ENCODE peak calls at places on chromosomes 3 and 15, in seven cellular contexts. R is HCT116, M is fibroblast of lung, J is pancreas, G is GM12865, T is endothelial cell of umbilical vein, D is upper lobe of right lung. F is an unnamed sample.

GRCh38 chr3:1010228-1010627 is 82.6 kb upstream of the CNTN6 start:
- DNase-seq in R (no peak), M (no peak), J (no peak), G (no peak), T (no peak), D (no peak), F (no peak)

GRCh38 chr15:42107483-42107882 is 13.1 kb upstream of the PLA2G4D start:
- DNase-seq in R (no peak), M (peak), J (no peak), G (peak), T (no peak), D (no peak), F (no peak)

GRCh38 chr15:96330064-96330449 is 443 bp upstream of the NR2F2 start:
- DNase-seq in R (peak), M (peak), J (no peak), G (no peak), T (peak), D (no peak), F (peak)

GRCh38 chr3:197520311-197521276 is 35.2 kb downstream of the BDH1 start:
- DNase-seq in R (no peak), M (peak), J (peak), G (no peak), T (no peak), D (peak), F (peak)

GRCh38 chr15:88865498-88866099 is 29.7 kb downstream of the HAPLN3 start:
- DNase-seq in R (no peak), M (peak), J (no peak), G (no peak), T (peak), D (no peak), F (peak)

GRCh38 chr15:77031376-77032050 is 36.6 kb downstream of the PSTPIP1 start:
- DNase-seq in R (no peak), M (no peak), J (peak), G (peak), T (no peak), D (peak), F (no peak)

GRCh38 chr3:12753275-12754028 is 5.6 kb downstream of the TMEM40 start:
- DNase-seq in R (peak), M (no peak), J (no peak), G (no peak), T (no peak), D (no peak), F (no peak)

GRCh38 chr3:127784865-127785710 is 37.2 kb downstream of the MGLL start:
- DNase-seq in R (no peak), M (no peak), J (no peak), G (no peak), T (no peak), D (peak), F (no peak)

GRCh38 chr15:85751731-85752421 is 42.8 kb downstream of the KLHL25 start:
- DNase-seq in R (no peak), M (no peak), J (peak), G (no peak), T (no peak), D (no peak), F (no peak)

GRCh38 chr15:100039994-100040393 is 301.8 kb downstream of the ADAMTS17 start:
- DNase-seq in R (no peak), M (no peak), J (no peak), G (no peak), T (no peak), D (no peak), F (no peak)

GRCh38 chr3:45988804-45989203 is 6.8 kb downstream of the FYCO1 start:
- DNase-seq in R (peak), M (peak), J (no peak), G (no peak), T (peak), D (no peak), F (peak)

GRCh38 chr3:142888099-142888483 is 792 bp downstream of the PCOLCE2 start:
- DNase-seq in R (peak), M (no peak), J (no peak), G (no peak), T (peak), D (no peak), F (peak)

GRCh38 chr3:57958642-57959406 is 49.4 kb upstream of the FLNB start:
- DNase-seq in R (no peak), M (peak), J (no peak), G (no peak), T (peak), D (no peak), F (peak)

GRCh38 chr3:119597548-119598288 is at the start of gene PLA1A:
- DNase-seq in R (no peak), M (no peak), J (no peak), G (peak), T (peak), D (no peak), F (peak)

GRCh38 chr15:49895337-49896223 is 223.5 kb downstream of the ATP8B4 start:
- DNase-seq in R (no peak), M (peak), J (no peak), G (no peak), T (no peak), D (no peak), F (peak)

GRCh38 chr3:149494022-149494758 is 19.7 kb downstream of the TM4SF4 start:
- DNase-seq in R (peak), M (peak), J (peak), G (peak), T (peak), D (peak), F (peak)

GRCh38 chr15:90871097-90871715 is 2.8 kb downstream of the FURIN start:
- DNase-seq in R (no peak), M (peak), J (no peak), G (peak), T (no peak), D (peak), F (peak)

GRCh38 chr3:57221883-57222282 is 5.6 kb upstream of the APPL1 start:
- DNase-seq in R (no peak), M (peak), J (no peak), G (no peak), T (peak), D (no peak), F (peak)

GRCh38 chr3:48661501-48662139 is 1.1 kb downstream of the CELSR3 start:
- DNase-seq in R (no peak), M (peak), J (peak), G (peak), T (peak), D (peak), F (peak)

GRCh38 chr3:151552589-151552988 is 91.7 kb upstream of the IGSF10 start:
- DNase-seq in R (no peak), M (peak), J (no peak), G (no peak), T (no peak), D (no peak), F (peak)

GRCh38 chr15:72227192-72227586 is 3.8 kb downstream of the PKM start:
- DNase-seq in R (peak), M (peak), J (no peak), G (peak), T (peak), D (no peak), F (peak)

GRCh38 chr3:143004823-143005222 is 3.5 kb downstream of the U2SURP start:
- DNase-seq in R (no peak), M (no peak), J (no peak), G (no peak), T (no peak), D (no peak), F (no peak)

GRCh38 chr3:48695113-48695753 is 9.5 kb upstream of the NCKIPSD start:
- DNase-seq in R (no peak), M (peak), J (no peak), G (no peak), T (peak), D (peak), F (peak)

GRCh38 chr3:105352976-105353375 is 13.7 kb upstream of the ALCAM start:
- DNase-seq in R (no peak), M (peak), J (no peak), G (no peak), T (no peak), D (no peak), F (peak)

DNA sequence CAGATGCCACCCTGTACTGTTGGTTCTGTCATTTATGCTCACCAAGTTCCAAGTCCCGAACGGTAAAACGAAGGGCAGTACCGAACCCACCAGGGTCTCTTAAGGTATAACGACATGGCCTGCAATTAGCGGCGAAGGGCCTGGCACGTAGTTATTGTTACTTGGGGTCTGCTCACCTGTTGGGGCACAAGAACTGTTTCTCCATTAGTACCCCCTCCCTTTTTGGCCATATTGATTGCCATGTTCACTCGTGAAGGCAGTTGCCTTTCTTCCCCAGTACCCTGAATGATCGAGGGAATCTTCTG is 435 bp downstream of the IL17RB start:
- DNase-seq in R (no peak), M (no peak), J (no peak), G (no peak), T (no peak), D (no peak), F (no peak)
- H3K4me3 ChIP-seq in R (peak), M (peak), J (peak), G (peak), T (no peak), D (peak), F (no peak)

DNA sequence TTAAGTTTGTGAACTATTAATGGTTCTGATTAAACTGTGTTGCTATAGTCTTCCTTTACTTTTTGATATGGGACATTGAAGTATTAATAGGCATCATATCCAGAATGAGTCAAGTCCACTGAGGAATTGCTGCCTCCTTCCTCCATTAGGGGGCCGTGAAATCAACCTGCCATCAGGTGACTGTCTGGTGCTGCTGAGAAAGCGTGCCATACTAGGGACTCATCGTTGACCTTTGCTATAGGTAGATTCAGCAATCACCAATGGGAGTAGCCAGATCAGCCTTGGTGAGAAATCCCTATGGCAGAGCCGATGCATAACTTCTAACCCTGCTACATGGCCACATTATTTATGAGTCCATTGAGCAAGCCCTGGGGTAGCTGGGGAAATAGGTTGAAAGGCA is 30.1 kb upstream of the SLC28A2 start:
- DNase-seq in R (no peak), M (no peak), J (no peak), G (no peak), T (no peak), D (no peak), F (no peak)
- TF ChIP-seq CTCF in R (peak), M (no peak), J (no peak), G (no peak), T (no peak), D (no peak), F (no peak)

GRCh38 chr3:172209333-172210321 is 170.2 kb downstream of the FNDC3B start:
- DNase-seq in R (no peak), M (peak), J (peak), G (no peak), T (no peak), D (no peak), F (no peak)
- H3K4me3 ChIP-seq in R (no peak), M (no peak), J (no peak), G (no peak), T (no peak), D (no peak), F (no peak)

DNA sequence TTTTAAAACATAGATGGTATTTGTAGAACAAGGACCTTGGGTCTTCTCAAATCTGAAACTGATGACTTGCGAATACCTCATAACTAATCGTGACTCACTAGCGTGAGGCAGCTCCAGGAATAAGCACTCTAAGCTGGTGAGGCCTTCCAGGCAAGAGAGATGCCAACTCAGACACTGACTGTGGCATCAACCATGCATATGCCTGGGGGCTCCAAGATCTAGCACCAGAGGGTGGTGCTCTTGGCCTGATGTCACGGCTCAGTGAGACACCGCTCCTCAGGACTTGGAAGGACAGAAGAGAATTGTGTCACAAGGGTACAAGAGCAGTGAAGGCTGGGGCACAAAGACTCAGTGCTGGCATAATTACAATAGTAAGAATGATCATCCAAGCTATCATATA is 125.0 kb upstream of the TRIM42 start:
- DNase-seq in R (no peak), M (peak), J (no peak), G (peak), T (no peak), D (no peak), F (peak)
- TF ChIP-seq CTCF in R (no peak), M (no peak), J (no peak), G (peak), T (no peak), D (no peak), F (no peak)

GRCh38 chr3:187973977-187974856 is 179.7 kb upstream of the LPP start:
- DNase-seq in R (no peak), M (no peak), J (no peak), G (no peak), T (no peak), D (no peak), F (no peak)
- H3K4me3 ChIP-seq in R (no peak), M (no peak), J (no peak), G (no peak), T (no peak), D (no peak), F (no peak)

GRCh38 chr3:159818399-159818798 is 170.2 kb upstream of the IL12A start:
- DNase-seq in R (no peak), M (no peak), J (no peak), G (no peak), T (no peak), D (no peak), F (no peak)
- TF ChIP-seq CTCF in R (no peak), M (no peak), J (no peak), G (no peak), T (no peak), D (no peak), F (no peak)

GRCh38 chr3:29513236-29513635 is 232.4 kb downstream of the RBMS3 start:
- DNase-seq in R (no peak), M (peak), J (no peak), G (no peak), T (peak), D (no peak), F (peak)
- H3K4me3 ChIP-seq in R (no peak), M (no peak), J (no peak), G (no peak), T (peak), D (no peak), F (peak)

GRCh38 chr3:156816091-156816793 is 9.9 kb upstream of the LEKR1 start:
- DNase-seq in R (no peak), M (peak), J (peak), G (peak), T (peak), D (peak), F (peak)
- TF ChIP-seq CTCF in R (no peak), M (no peak), J (no peak), G (peak), T (no peak), D (peak), F (no peak)

F was measured in cardiac fibroblast.